ENCODE peak calls at places on chromosomes 2 and 18, in six cellular contexts. Y is fibroblast of pulmonary artery; C is heart right ventricle; A is choroid plexus epithelial cell; X is WERI-Rb-1; I is CD8-positive, alpha-beta T cell. F is an unnamed sample.

GRCh38 chr2:230447455-230448451 is 31.8 kb downstream of the SP100 start:
- DNase-seq in A (no peak), I (no peak), X (no peak), C (no peak), Y (no peak), F (no peak)

GRCh38 chr2:23381084-23381483 is 3.9 kb upstream of the KLHL29 start:
- DNase-seq in C (peak), Y (peak), X (no peak), I (no peak), A (peak), F (peak)

GRCh38 chr2:7725850-7726242 is 808.6 kb downstream of the RNF144A start:
- DNase-seq in I (no peak), A (peak), Y (no peak), C (no peak), X (no peak), F (no peak)

GRCh38 chr2:2839393-2840096 is 508.5 kb upstream of the MYT1L start:
- DNase-seq in X (no peak), A (no peak), Y (no peak), I (no peak), C (no peak), F (no peak)

GRCh38 chr2:177164584-177165052 is 48.0 kb upstream of the HNRNPA3 start:
- DNase-seq in C (peak), I (peak), A (peak), X (peak), Y (peak), F (peak)

GRCh38 chr2:239118264-239118663 is 270.4 kb downstream of the TWIST2 start:
- DNase-seq in A (no peak), Y (no peak), C (no peak), X (no peak), I (no peak), F (no peak)

GRCh38 chr2:68837164-68837860 is 33.9 kb downstream of the BMP10 start:
- DNase-seq in C (peak), X (peak), I (peak), A (peak), Y (peak), F (peak)

GRCh38 chr2:3169106-3169870 is 208.3 kb downstream of the EIPR1 start:
- DNase-seq in Y (peak), C (no peak), A (peak), X (peak), I (no peak), F (peak)

GRCh38 chr2:75403991-75404428 is 156.7 kb downstream of the EVA1A start:
- DNase-seq in Y (peak), I (no peak), A (peak), X (no peak), C (peak), F (peak)

GRCh38 chr2:16225545-16225944 is 285.2 kb downstream of the MYCN start:
- DNase-seq in I (no peak), C (no peak), X (peak), A (no peak), Y (no peak), F (no peak)

GRCh38 chr2:226743911-226744310 is 55.7 kb downstream of the IRS1 start:
- DNase-seq in I (no peak), C (no peak), Y (no peak), X (no peak), A (no peak), F (no peak)

GRCh38 chr2:159574246-159574645 is 42.1 kb downstream of the BAZ2B start:
- DNase-seq in Y (peak), C (no peak), X (no peak), I (no peak), A (peak), F (peak)

GRCh38 chr2:161170377-161170776 is 10.1 kb downstream of the TANK start:
- DNase-seq in Y (no peak), A (no peak), I (no peak), X (no peak), C (no peak), F (peak)

GRCh38 chr18:79552140-79552631 is 127.4 kb upstream of the CTDP1 start:
- DNase-seq in X (no peak), A (no peak), I (no peak), Y (no peak), C (no peak), F (no peak)

GRCh38 chr2:239109041-239109915 is 261.4 kb downstream of the TWIST2 start:
- DNase-seq in I (no peak), C (no peak), Y (peak), A (peak), X (no peak), F (peak)

GRCh38 chr18:57023483-57023882 is 123.4 kb upstream of the BOD1L2 start:
- DNase-seq in C (no peak), Y (no peak), X (no peak), A (no peak), I (no peak), F (no peak)

GRCh38 chr18:24176727-24177416 is 38.0 kb downstream of the CABYR start:
- DNase-seq in X (peak), Y (peak), C (peak), A (peak), I (no peak), F (peak)

GRCh38 chr2:105388971-105389381 is 9.9 kb downstream of the FHL2 start:
- DNase-seq in I (no peak), Y (peak), A (peak), X (no peak), C (no peak), F (no peak)

GRCh38 chr18:2572144-2572682 is 856 bp downstream of the NDC80 start:
- DNase-seq in C (no peak), Y (no peak), A (peak), X (no peak), I (no peak), F (no peak)

GRCh38 chr2:20421988-20422678 is 24.7 kb upstream of the RHOB start:
- DNase-seq in C (peak), I (no peak), Y (peak), A (peak), X (peak), F (peak)

GRCh38 chr2:39094717-39095363 is 26.0 kb downstream of the SOS1 start:
- DNase-seq in X (no peak), Y (peak), I (no peak), C (no peak), A (peak), F (no peak)

GRCh38 chr2:113089907-113090306 is 22.1 kb downstream of the IL1F10 start:
- DNase-seq in X (no peak), Y (no peak), I (no peak), A (no peak), C (no peak), F (no peak)

GRCh38 chr18:13463526-13463925 is 245.0 kb downstream of the LDLRAD4 start:
- DNase-seq in C (no peak), X (no peak), I (no peak), A (no peak), Y (no peak), F (no peak)

GRCh38 chr2:151973013-151973900 is 125.6 kb downstream of the CACNB4 start:
- DNase-seq in Y (no peak), A (no peak), I (no peak), C (no peak), X (no peak), F (no peak)

GRCh38 chr2:212777020-212777491 is 238.5 kb upstream of the ERBB4 start:
- DNase-seq in Y (peak), A (peak), X (peak), C (no peak), I (no peak), F (peak)

GRCh38 chr18:47120428-47120827 is 29.9 kb downstream of the HDHD2 start:
- DNase-seq in Y (no peak), X (no peak), I (no peak), C (no peak), A (no peak), F (no peak)

GRCh38 chr18:25931126-25931525 is 159.3 kb downstream of the SS18 start:
- DNase-seq in X (no peak), Y (no peak), I (no peak), C (no peak), A (no peak), F (no peak)

GRCh38 chr2:137837830-137838229 is 126.4 kb upstream of the HNMT start:
- DNase-seq in X (no peak), A (peak), Y (no peak), I (no peak), C (no peak), F (no peak)

GRCh38 chr2:110804915-110805314 is 72.5 kb downstream of the ACOXL start:
- DNase-seq in X (no peak), A (no peak), I (no peak), C (no peak), Y (no peak), F (no peak)

GRCh38 chr2:9629222-9630000 is 1.4 kb downstream of the YWHAQ start:
- DNase-seq in Y (peak), C (no peak), I (no peak), A (peak), X (no peak), F (peak)

GRCh38 chr2:52294628-52295027 is 1262.7 kb upstream of the NRXN1 start:
- DNase-seq in C (no peak), A (no peak), X (no peak), I (no peak), Y (no peak), F (no peak)

GRCh38 chr2:191811807-191812602 is 34.9 kb downstream of the CAVIN2 start:
- DNase-seq in I (no peak), Y (peak), X (peak), A (peak), C (peak), F (peak)

GRCh38 chr2:71926098-71926466 is 221.6 kb downstream of the CYP26B1 start:
- DNase-seq in Y (no peak), I (no peak), C (no peak), A (no peak), X (peak), F (no peak)

GRCh38 chr2:30979822-30980245 is 158.4 kb downstream of the GALNT14 start:
- DNase-seq in C (peak), Y (peak), X (no peak), I (no peak), A (peak), F (peak)

GRCh38 chr18:2961828-2962227 is 51.1 kb downstream of the LPIN2 start:
- DNase-seq in C (no peak), Y (no peak), X (no peak), I (no peak), A (peak), F (no peak)

GRCh38 chr2:241981076-241981700 is 111.7 kb downstream of the RTP5 start:
- DNase-seq in X (no peak), C (no peak), A (no peak), Y (no peak), I (no peak), F (no peak)

GRCh38 chr2:77328125-77328524 is 194.1 kb downstream of the LRRTM4 start:
- DNase-seq in C (no peak), I (no peak), X (no peak), Y (no peak), A (no peak), F (no peak)

GRCh38 chr2:152583512-152584188 is 133.6 kb downstream of the PRPF40A start:
- DNase-seq in I (no peak), A (no peak), X (no peak), Y (peak), C (no peak), F (no peak)

GRCh38 chr2:221095381-221095780 is 476.7 kb downstream of the EPHA4 start:
- DNase-seq in C (no peak), I (no peak), X (no peak), A (no peak), Y (no peak), F (no peak)

DNA sequence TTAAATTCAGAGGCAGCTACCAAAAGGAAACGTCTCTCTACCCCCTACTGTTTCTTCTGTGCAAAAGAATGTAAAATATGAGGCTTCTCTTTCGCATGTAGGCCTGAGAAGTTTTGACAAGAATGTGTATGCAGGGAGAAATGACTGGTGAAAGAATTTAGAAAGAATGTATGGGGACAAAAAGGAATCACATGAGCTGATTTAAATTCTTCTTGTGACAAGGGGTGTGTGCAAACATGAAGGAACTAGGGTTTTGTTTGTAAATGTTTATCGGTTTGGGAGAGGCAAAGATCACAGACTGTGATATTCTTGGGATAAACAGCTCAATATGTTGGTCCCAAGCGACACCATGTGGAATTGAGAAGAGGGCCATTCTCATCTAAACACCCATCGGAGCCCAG is 345.2 kb upstream of the VRK2 start:
- DNase-seq in X (no peak), A (peak), I (no peak), C (no peak), Y (peak), F (no peak)
- TF ChIP-seq CTCF in X (no peak), A (no peak), I (no peak), C (no peak), Y (no peak), F (no peak)

GRCh38 chr18:45690975-45691815 is 32.8 kb upstream of the SLC14A1 start:
- DNase-seq in I (peak), X (peak), Y (peak), C (peak), A (peak), F (peak)
- H3K4me3 ChIP-seq in I (no peak), X (no peak), Y (no peak), C (no peak), A (no peak), F (no peak)

GRCh38 chr2:176115883-176116813 is at the start of gene HOXD10:
- DNase-seq in Y (no peak), A (no peak), C (no peak), X (peak), I (no peak), F (no peak)
- TF ChIP-seq CTCF in Y (no peak), A (no peak), C (no peak), X (peak), I (no peak), F (no peak)

GRCh38 chr2:179572544-179572943 is 288.9 kb downstream of the ZNF385B start:
- DNase-seq in C (no peak), A (no peak), Y (no peak), I (no peak), X (no peak), F (no peak)

GRCh38 chr2:179571141-179571713 is 290.2 kb downstream of the ZNF385B start:
- DNase-seq in X (no peak), Y (no peak), A (peak), I (no peak), C (no peak), F (no peak)

GRCh38 chr2:179578171-179578916 is 283.1 kb downstream of the ZNF385B start:
- DNase-seq in Y (no peak), X (no peak), A (no peak), I (no peak), C (no peak), F (no peak)

GRCh38 chr2:179571721-179572120 is 289.7 kb downstream of the ZNF385B start:
- DNase-seq in X (no peak), I (no peak), A (no peak), Y (no peak), C (no peak), F (no peak)

DNA sequence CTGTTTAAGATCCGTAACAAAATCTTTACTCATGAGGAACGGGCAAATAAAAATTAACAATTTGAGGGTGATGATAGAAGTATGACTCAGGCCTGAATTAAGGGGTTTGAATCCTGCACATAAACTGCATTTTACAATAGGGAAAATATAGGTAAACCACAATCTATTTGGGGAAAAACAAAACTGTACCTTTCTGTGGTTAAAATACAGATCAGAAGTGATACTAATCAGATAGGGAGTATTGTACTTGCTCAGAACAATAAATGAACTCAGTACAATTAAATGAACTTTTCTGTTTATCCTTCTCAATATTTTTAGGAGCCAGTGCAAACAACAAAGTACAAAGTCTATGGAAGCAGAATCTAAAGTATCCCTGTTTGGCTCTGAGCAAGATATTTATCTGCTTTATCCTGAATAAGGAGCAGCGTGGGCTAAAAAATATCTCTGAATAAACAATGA is 287.3 kb downstream of the ZNF385B start:
- DNase-seq in X (no peak), A (no peak), I (no peak), Y (no peak), C (no peak), F (no peak)
- H3K4me3 ChIP-seq in X (no peak), A (no peak), I (no peak), Y (no peak), C (no peak), F (no peak)

GRCh38 chr2:46276652-46277051 is 20.6 kb upstream of the EPAS1 start:
- DNase-seq in A (peak), C (no peak), Y (peak), X (no peak), I (no peak), F (peak)
- TF ChIP-seq CTCF in A (peak), C (peak), Y (peak), X (peak), I (no peak), F (peak)

GRCh38 chr2:203867561-203868200 is at the start of gene CTLA4:
- DNase-seq in A (no peak), X (no peak), Y (no peak), C (no peak), I (no peak), F (no peak)

GRCh38 chr2:203870942-203871341 is 3.4 kb downstream of the CTLA4 start:
- DNase-seq in C (no peak), Y (no peak), X (no peak), I (no peak), A (no peak), F (no peak)

GRCh38 chr2:203869610-203870042 is 2.1 kb downstream of the CTLA4 start:
- DNase-seq in C (no peak), A (no peak), Y (no peak), X (no peak), I (peak), F (no peak)

GRCh38 chr2:203870481-203870880 is 2.9 kb downstream of the CTLA4 start:
- DNase-seq in X (no peak), Y (no peak), A (no peak), I (no peak), C (no peak), F (no peak)

GRCh38 chr2:203869207-203869606 is 1.6 kb downstream of the CTLA4 start:
- DNase-seq in I (no peak), X (no peak), Y (no peak), A (no peak), C (no peak), F (no peak)
- H3K4me3 ChIP-seq in I (peak), X (no peak), Y (no peak), A (no peak), C (no peak), F (no peak)

GRCh38 chr2:80499095-80499494 is 194.5 kb upstream of the LRRTM1 start:
- DNase-seq in Y (peak), X (peak), I (no peak), C (peak), A (peak), F (peak)
- TF ChIP-seq CTCF in Y (peak), X (peak), I (no peak), C (peak), A (peak), F (peak)

GRCh38 chr2:65164379-65165023 is 34.6 kb upstream of the RAB1A start:
- DNase-seq in A (no peak), I (no peak), C (peak), Y (no peak), X (no peak), F (no peak)
- H3K4me3 ChIP-seq in A (no peak), I (no peak), C (no peak), Y (no peak), X (no peak), F (no peak)